ENCODE peak calls at places on chromosome 14, in eight cellular contexts. N, H, M, C, X, B, K and J are unnamed samples.
A peak's percentile ranks its signal among the peaks of the same experiment; 100 is the strongest.

GRCh38 chr14:93005135-93005813 is 82.3 kb downstream of the CHGA start:
- DNase-seq in H (no peak), C (no peak), K (no peak), B (no peak), M (peak; percentile 81), X (no peak), N (no peak), J (no peak)

GRCh38 chr14:36988568-36988967 is 183.8 kb downstream of the SLC25A21 start:
- DNase-seq in N (no peak), C (no peak), H (no peak), B (no peak), X (no peak), M (no peak), K (no peak), J (no peak)

GRCh38 chr14:101922866-101923265 is 41.5 kb upstream of the DYNC1H1 start:
- DNase-seq in K (no peak), H (no peak), B (no peak), X (no peak), M (no peak), C (no peak), N (no peak), J (no peak)

GRCh38 chr14:89755816-89756215 is 198.7 kb downstream of the EFCAB11 start:
- DNase-seq in M (no peak), B (no peak), H (peak; percentile 82), C (no peak), K (no peak), X (no peak), N (no peak), J (no peak)

GRCh38 chr14:95463173-95463901 is 53.1 kb downstream of the SYNE3 start:
- DNase-seq in B (no peak), K (no peak), M (no peak), H (peak; percentile 50), X (no peak), N (no peak), C (no peak), J (no peak)

GRCh38 chr14:79791055-79791732 is 420.1 kb downstream of the DIO2 start:
- DNase-seq in B (no peak), M (no peak), H (no peak), N (no peak), C (no peak), X (no peak), K (no peak), J (no peak)

GRCh38 chr14:71165121-71165574 is 257.9 kb downstream of the PCNX1 start:
- DNase-seq in C (no peak), B (no peak), M (no peak), H (no peak), N (no peak), K (no peak), X (no peak), J (no peak)

GRCh38 chr14:70416322-70416716 is 571 bp downstream of the SYNJ2BP start:
- DNase-seq in H (no peak), B (no peak), M (no peak), C (no peak), N (no peak), X (no peak), K (peak; percentile 3), J (no peak)

GRCh38 chr14:89613260-89614008 is 196.4 kb upstream of the FOXN3 start:
- DNase-seq in K (no peak), H (no peak), B (no peak), M (no peak), C (no peak), N (no peak), X (no peak), J (no peak)

GRCh38 chr14:96754162-96754844 is 42.9 kb upstream of the VRK1 start:
- DNase-seq in K (peak; percentile 20), X (no peak), N (no peak), M (no peak), B (no peak), C (no peak), H (no peak), J (no peak)

GRCh38 chr14:33525626-33526025 is 425.2 kb downstream of the EGLN3 start:
- DNase-seq in N (no peak), C (no peak), K (no peak), H (no peak), B (no peak), X (no peak), M (no peak), J (no peak)

GRCh38 chr14:75123991-75124390 is 2.9 kb downstream of the NEK9 start:
- DNase-seq in X (no peak), B (peak; percentile 46), N (peak; percentile 54), C (peak; percentile 46), K (peak; percentile 69), H (no peak), M (no peak), J (no peak)

GRCh38 chr14:89236846-89237245 is 180.2 kb downstream of the FOXN3 start:
- DNase-seq in N (no peak), X (no peak), C (no peak), K (no peak), H (no peak), M (no peak), B (no peak), J (no peak)

GRCh38 chr14:99945732-99946651 is 119.2 kb upstream of the EVL start:
- DNase-seq in H (no peak), X (no peak), B (no peak), C (no peak), N (no peak), K (no peak), M (no peak), J (peak; percentile 51)

DNA sequence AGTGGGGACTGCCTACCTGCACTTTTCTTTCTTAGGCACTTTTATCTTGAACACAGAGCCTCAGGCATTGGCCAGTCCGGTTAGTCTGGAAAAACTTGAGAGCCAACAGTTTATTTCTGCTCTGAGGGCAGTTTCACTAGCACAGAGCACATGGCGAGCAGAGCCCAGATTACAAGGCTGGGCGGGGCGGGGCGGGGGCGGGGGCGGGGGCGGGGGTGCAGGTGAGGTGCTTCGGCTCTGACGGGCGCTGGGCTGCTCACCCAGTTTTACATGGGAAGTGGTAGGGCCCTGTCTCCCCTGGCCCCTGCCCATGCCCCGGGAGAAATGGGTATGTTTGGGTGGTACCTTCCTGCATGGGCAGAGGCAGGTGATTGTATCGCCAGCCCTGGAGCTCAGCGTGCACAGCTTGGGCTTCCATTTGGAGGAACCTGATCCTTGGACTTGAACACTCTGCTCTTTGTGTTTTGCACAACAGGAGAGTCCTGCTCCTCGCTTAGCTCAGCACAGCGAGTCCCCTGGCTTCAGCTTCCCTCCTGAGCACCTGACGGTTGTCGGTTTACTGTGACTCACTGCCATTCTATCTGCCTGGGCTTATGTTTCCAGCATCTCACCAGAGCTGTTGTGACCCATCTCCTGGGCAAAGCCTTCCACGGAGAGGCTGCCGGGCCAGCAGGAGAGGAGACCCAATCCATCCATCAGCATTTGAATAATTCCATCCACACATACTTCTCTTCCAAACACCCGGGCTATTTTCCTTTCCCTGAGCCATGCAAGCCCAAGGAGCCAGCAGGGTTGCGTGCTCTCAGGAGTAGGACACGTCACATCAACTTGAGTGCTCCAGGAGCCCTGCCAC is 108.5 kb downstream of the ARF6 start:
- DNase-seq in C (peak; percentile 44), M (peak; percentile 86), H (peak; percentile 49), X (peak; percentile 86), N (peak; percentile 71), B (peak; percentile 87), K (peak; percentile 61), J (peak; percentile 50)
- TF ChIP-seq POLR2A in C (no peak), M (no peak), H (no peak), X (peak; percentile 81), N (peak; percentile 32), B (peak; percentile 42), K (no peak), J (peak; percentile 71)

DNA sequence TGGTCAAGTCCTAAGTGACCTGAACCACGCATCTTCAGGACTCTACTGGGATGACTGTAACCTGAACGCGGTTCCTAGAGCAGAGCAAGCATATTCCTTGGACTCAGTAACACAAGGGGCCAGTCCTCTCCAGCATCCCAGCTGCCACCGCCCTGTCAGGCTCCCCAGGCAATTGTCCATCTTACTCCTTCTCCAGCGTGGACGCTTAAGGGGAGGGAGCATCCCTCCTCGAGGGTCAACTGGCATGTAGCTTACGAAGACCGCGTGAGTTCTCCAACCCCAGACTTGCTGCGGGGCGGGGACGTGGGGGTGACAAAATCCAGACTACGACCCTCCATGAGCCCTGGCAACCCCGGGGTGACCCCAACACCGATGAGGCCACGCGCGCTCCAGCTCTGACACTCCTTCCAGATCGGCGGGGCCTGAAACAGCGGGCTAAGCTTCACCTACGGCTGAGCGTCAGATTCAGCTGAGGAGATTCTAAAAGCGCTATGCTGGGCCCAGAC is 868 bp upstream of the MTHFD1 start:
- DNase-seq in K (peak; percentile 54), H (no peak), N (peak; percentile 13), C (no peak), M (peak; percentile 19), B (no peak), X (peak; percentile 10), J (no peak)
- TF ChIP-seq POLR2A in K (no peak), H (no peak), N (no peak), C (no peak), M (no peak), B (no peak), X (no peak), J (peak; percentile 55)

GRCh38 chr14:90830931-90831701 is 14.9 kb upstream of the TTC7B start:
- DNase-seq in X (no peak), N (no peak), C (no peak), B (no peak), H (no peak), K (no peak), M (no peak), J (no peak)

GRCh38 chr14:90831821-90832220 is 15.6 kb upstream of the TTC7B start:
- DNase-seq in M (no peak), C (no peak), X (no peak), K (no peak), B (no peak), H (no peak), N (no peak), J (no peak)

GRCh38 chr14:90829677-90830076 is 13.4 kb upstream of the TTC7B start:
- DNase-seq in B (no peak), X (no peak), H (no peak), C (no peak), N (no peak), K (no peak), M (no peak), J (no peak)

GRCh38 chr14:90828642-90829487 is 12.6 kb upstream of the TTC7B start:
- DNase-seq in X (no peak), N (no peak), B (no peak), C (peak; percentile 32), M (no peak), H (no peak), K (no peak), J (no peak)

GRCh38 chr14:90827919-90828610 is 11.8 kb upstream of the TTC7B start:
- DNase-seq in M (peak; percentile 94), C (peak; percentile 92), X (peak; percentile 71), N (peak; percentile 96), H (peak; percentile 96), B (peak; percentile 73), K (peak; percentile 81), J (peak; percentile 86)
- TF ChIP-seq POLR2A in M (peak; percentile 47), C (peak; percentile 55), X (peak; percentile 35), N (peak; percentile 85), H (no peak), B (no peak), K (no peak), J (no peak)

DNA sequence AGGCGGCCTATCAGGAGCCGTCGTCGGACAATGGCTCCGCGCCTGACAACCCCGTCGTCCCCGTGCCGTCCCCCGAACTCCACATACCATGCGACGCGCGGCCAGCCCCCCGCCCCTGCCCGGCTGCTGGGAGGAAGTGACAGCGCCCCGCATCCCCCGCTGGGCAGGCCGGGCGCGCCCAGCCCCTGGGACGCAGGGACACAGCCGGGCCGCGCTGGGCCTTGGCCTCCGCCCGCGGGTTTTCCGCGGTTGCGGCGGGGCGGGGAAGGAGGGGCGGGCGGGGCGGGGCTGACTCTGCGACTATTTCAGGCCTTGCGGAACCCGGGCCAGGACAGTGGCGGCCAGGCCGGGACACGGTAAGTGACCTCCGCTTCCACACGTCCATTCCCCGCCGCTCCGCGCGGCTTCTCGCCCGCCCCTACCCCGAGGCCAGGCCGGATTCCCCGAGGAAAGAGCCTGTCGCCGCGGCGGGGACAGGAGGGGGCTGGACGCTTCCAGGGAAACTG is at the start of gene TNFAIP2:
- DNase-seq in K (peak; percentile 68), H (peak; percentile 86), B (no peak), M (no peak), N (peak; percentile 69), C (peak; percentile 42), X (no peak), J (no peak)
- TF ChIP-seq POLR2A in K (peak; percentile 99), H (no peak), B (no peak), M (peak; percentile 63), N (peak; percentile 36), C (peak; percentile 56), X (no peak), J (peak; percentile 42)